ENCODE peak calls at places on chromosomes 3 and 15, in six cellular contexts. One of them, this sample, is unnamed.

GRCh38 chr15:69132935-69133861 is 27.2 kb upstream of the GLCE start:
- DNase-seq in tibial nerve: no peak
- DNase-seq in A549: no peak
- DNase-seq in upper lobe of left lung: no peak
- DNase-seq in HCT116: no peak
- DNase-seq in transverse colon: no peak
- DNase-seq in this sample: peak

GRCh38 chr3:118144919-118145318 is 889.7 kb downstream of the IGSF11 start:
- DNase-seq in tibial nerve: no peak
- DNase-seq in A549: no peak
- DNase-seq in upper lobe of left lung: no peak
- DNase-seq in HCT116: no peak
- DNase-seq in transverse colon: no peak
- DNase-seq in this sample: no peak

GRCh38 chr3:52524258-52524751 is 9.4 kb downstream of the NT5DC2 start:
- DNase-seq in tibial nerve: peak
- DNase-seq in A549: no peak
- DNase-seq in upper lobe of left lung: no peak
- DNase-seq in HCT116: no peak
- DNase-seq in transverse colon: no peak
- DNase-seq in this sample: no peak

GRCh38 chr3:195892355-195893120 is 15.8 kb downstream of the TNK2 start:
- DNase-seq in tibial nerve: peak
- DNase-seq in A549: no peak
- DNase-seq in upper lobe of left lung: no peak
- DNase-seq in HCT116: no peak
- DNase-seq in transverse colon: peak
- DNase-seq in this sample: peak

GRCh38 chr3:52046186-52046913 is 10.0 kb downstream of the DUSP7 start:
- DNase-seq in tibial nerve: no peak
- DNase-seq in A549: peak
- DNase-seq in upper lobe of left lung: peak
- DNase-seq in HCT116: peak
- DNase-seq in transverse colon: no peak
- DNase-seq in this sample: no peak

GRCh38 chr3:106711650-106712049 is 665.6 kb upstream of the CCDC54 start:
- DNase-seq in tibial nerve: no peak
- DNase-seq in A549: no peak
- DNase-seq in upper lobe of left lung: no peak
- DNase-seq in HCT116: no peak
- DNase-seq in transverse colon: no peak
- DNase-seq in this sample: no peak

GRCh38 chr15:58704155-58704825 is 45.2 kb downstream of the ADAM10 start:
- DNase-seq in tibial nerve: no peak
- DNase-seq in A549: no peak
- DNase-seq in upper lobe of left lung: no peak
- DNase-seq in HCT116: no peak
- DNase-seq in transverse colon: no peak
- DNase-seq in this sample: no peak

GRCh38 chr3:53709856-53710674 is 136.2 kb downstream of the CHDH start:
- DNase-seq in tibial nerve: peak
- DNase-seq in A549: peak
- DNase-seq in upper lobe of left lung: peak
- DNase-seq in HCT116: peak
- DNase-seq in transverse colon: peak
- DNase-seq in this sample: peak

GRCh38 chr3:84958495-84959469 is at the start of gene CADM2:
- DNase-seq in tibial nerve: peak
- DNase-seq in A549: peak
- DNase-seq in upper lobe of left lung: peak
- DNase-seq in HCT116: no peak
- DNase-seq in transverse colon: peak
- DNase-seq in this sample: peak

GRCh38 chr3:132205609-132206008 is 111.6 kb upstream of the ACP3 start:
- DNase-seq in tibial nerve: no peak
- DNase-seq in A549: no peak
- DNase-seq in upper lobe of left lung: no peak
- DNase-seq in HCT116: no peak
- DNase-seq in transverse colon: no peak
- DNase-seq in this sample: no peak

GRCh38 chr3:149813367-149814281 is 609 bp downstream of the RNF13 start:
- DNase-seq in tibial nerve: no peak
- DNase-seq in A549: no peak
- DNase-seq in upper lobe of left lung: peak
- DNase-seq in HCT116: no peak
- DNase-seq in transverse colon: peak
- DNase-seq in this sample: peak

GRCh38 chr15:54792526-54792925 is 404.2 kb downstream of the RSL24D1 start:
- DNase-seq in tibial nerve: no peak
- DNase-seq in A549: no peak
- DNase-seq in upper lobe of left lung: no peak
- DNase-seq in HCT116: no peak
- DNase-seq in transverse colon: no peak
- DNase-seq in this sample: no peak

GRCh38 chr3:89353465-89353864 is 246.0 kb downstream of the EPHA3 start:
- DNase-seq in tibial nerve: no peak
- DNase-seq in A549: no peak
- DNase-seq in upper lobe of left lung: no peak
- DNase-seq in HCT116: no peak
- DNase-seq in transverse colon: no peak
- DNase-seq in this sample: no peak

GRCh38 chr3:188950006-188950405 is 221.8 kb upstream of the TPRG1 start:
- DNase-seq in tibial nerve: no peak
- DNase-seq in A549: no peak
- DNase-seq in upper lobe of left lung: no peak
- DNase-seq in HCT116: no peak
- DNase-seq in transverse colon: no peak
- DNase-seq in this sample: no peak

GRCh38 chr3:188947401-188947982 is 224.3 kb upstream of the TPRG1 start:
- DNase-seq in tibial nerve: peak
- DNase-seq in A549: peak
- DNase-seq in upper lobe of left lung: peak
- DNase-seq in HCT116: peak
- DNase-seq in transverse colon: peak
- DNase-seq in this sample: peak

GRCh38 chr3:188947983-188948657 is 223.7 kb upstream of the TPRG1 start:
- DNase-seq in tibial nerve: peak
- DNase-seq in A549: peak
- DNase-seq in upper lobe of left lung: peak
- DNase-seq in HCT116: peak
- DNase-seq in transverse colon: peak
- DNase-seq in this sample: peak

GRCh38 chr3:188948658-188949400 is 222.9 kb upstream of the TPRG1 start:
- DNase-seq in tibial nerve: no peak
- DNase-seq in A549: peak
- DNase-seq in upper lobe of left lung: peak
- DNase-seq in HCT116: peak
- DNase-seq in transverse colon: peak
- DNase-seq in this sample: peak

GRCh38 chr3:188950832-188951489 is 220.8 kb upstream of the TPRG1 start:
- DNase-seq in tibial nerve: peak
- DNase-seq in A549: peak
- DNase-seq in upper lobe of left lung: peak
- DNase-seq in HCT116: peak
- DNase-seq in transverse colon: peak
- DNase-seq in this sample: peak
- TF ChIP-seq POLR2A in tibial nerve: peak
- TF ChIP-seq POLR2A in A549: no peak
- TF ChIP-seq POLR2A in upper lobe of left lung: no peak
- TF ChIP-seq POLR2A in HCT116: no peak
- TF ChIP-seq POLR2A in transverse colon: no peak
- TF ChIP-seq POLR2A in this sample: no peak

GRCh38 chr15:83284563-83285283 is at the start of gene BNC1:
- DNase-seq in tibial nerve: no peak
- DNase-seq in A549: no peak
- DNase-seq in upper lobe of left lung: no peak
- DNase-seq in HCT116: no peak
- DNase-seq in transverse colon: no peak
- DNase-seq in this sample: no peak
- H3K27ac ChIP-seq in tibial nerve: no peak
- H3K27ac ChIP-seq in A549: no peak
- H3K27ac ChIP-seq in upper lobe of left lung: no peak
- H3K27ac ChIP-seq in HCT116: no peak
- H3K27ac ChIP-seq in transverse colon: no peak
- H3K27ac ChIP-seq in this sample: peak

DNA sequence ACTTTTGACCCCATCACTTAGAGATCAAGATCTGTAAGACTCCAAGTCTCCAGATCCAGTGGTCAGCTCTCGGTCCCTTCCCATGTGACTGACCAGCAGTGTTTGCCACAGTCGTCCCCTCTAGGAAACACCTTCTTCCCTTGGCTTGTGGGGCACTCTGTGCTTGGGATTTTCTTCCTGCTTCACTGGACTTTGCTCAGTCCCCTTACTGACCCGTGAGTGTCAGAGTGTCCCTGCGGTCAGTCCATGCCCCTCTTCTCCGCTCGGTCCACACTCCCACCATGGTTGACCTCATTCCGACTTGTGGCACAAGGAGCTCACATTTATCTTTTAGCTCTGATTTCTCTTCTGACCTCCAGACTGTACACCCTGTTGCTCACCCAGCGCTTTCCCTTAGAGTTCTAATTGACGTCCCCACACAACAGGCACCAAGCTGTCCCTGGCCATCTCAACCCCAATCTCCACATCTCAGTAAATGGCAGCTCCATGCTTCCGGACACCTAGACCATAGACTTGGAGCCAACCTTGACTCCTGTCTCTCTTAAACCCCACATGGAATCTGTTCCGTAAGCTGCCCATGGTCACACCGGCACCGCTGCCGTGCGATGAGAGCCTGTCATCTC is 67.9 kb downstream of the APBA2 start:
- DNase-seq in tibial nerve: no peak
- DNase-seq in A549: no peak
- DNase-seq in upper lobe of left lung: no peak
- DNase-seq in HCT116: no peak
- DNase-seq in transverse colon: no peak
- DNase-seq in this sample: no peak
- H3K4me3 ChIP-seq in tibial nerve: no peak
- H3K4me3 ChIP-seq in A549: no peak
- H3K4me3 ChIP-seq in upper lobe of left lung: no peak
- H3K4me3 ChIP-seq in HCT116: no peak
- H3K4me3 ChIP-seq in transverse colon: no peak
- H3K4me3 ChIP-seq in this sample: no peak

GRCh38 chr15:101167791-101168462 is 83.9 kb downstream of the CHSY1 start:
- DNase-seq in tibial nerve: peak
- DNase-seq in A549: no peak
- DNase-seq in upper lobe of left lung: peak
- DNase-seq in HCT116: peak
- DNase-seq in transverse colon: peak
- DNase-seq in this sample: no peak
- TF ChIP-seq POLR2A in tibial nerve: no peak
- TF ChIP-seq POLR2A in A549: no peak
- TF ChIP-seq POLR2A in upper lobe of left lung: no peak
- TF ChIP-seq POLR2A in HCT116: no peak
- TF ChIP-seq POLR2A in transverse colon: no peak
- TF ChIP-seq POLR2A in this sample: no peak

GRCh38 chr15:50797926-50798325 is 32.4 kb upstream of the SPPL2A start:
- DNase-seq in tibial nerve: no peak
- DNase-seq in A549: no peak
- DNase-seq in upper lobe of left lung: no peak
- DNase-seq in HCT116: no peak
- DNase-seq in transverse colon: no peak
- DNase-seq in this sample: no peak
- H3K27ac ChIP-seq in tibial nerve: no peak
- H3K27ac ChIP-seq in A549: no peak
- H3K27ac ChIP-seq in upper lobe of left lung: no peak
- H3K27ac ChIP-seq in HCT116: no peak
- H3K27ac ChIP-seq in transverse colon: peak
- H3K27ac ChIP-seq in this sample: peak

DNA sequence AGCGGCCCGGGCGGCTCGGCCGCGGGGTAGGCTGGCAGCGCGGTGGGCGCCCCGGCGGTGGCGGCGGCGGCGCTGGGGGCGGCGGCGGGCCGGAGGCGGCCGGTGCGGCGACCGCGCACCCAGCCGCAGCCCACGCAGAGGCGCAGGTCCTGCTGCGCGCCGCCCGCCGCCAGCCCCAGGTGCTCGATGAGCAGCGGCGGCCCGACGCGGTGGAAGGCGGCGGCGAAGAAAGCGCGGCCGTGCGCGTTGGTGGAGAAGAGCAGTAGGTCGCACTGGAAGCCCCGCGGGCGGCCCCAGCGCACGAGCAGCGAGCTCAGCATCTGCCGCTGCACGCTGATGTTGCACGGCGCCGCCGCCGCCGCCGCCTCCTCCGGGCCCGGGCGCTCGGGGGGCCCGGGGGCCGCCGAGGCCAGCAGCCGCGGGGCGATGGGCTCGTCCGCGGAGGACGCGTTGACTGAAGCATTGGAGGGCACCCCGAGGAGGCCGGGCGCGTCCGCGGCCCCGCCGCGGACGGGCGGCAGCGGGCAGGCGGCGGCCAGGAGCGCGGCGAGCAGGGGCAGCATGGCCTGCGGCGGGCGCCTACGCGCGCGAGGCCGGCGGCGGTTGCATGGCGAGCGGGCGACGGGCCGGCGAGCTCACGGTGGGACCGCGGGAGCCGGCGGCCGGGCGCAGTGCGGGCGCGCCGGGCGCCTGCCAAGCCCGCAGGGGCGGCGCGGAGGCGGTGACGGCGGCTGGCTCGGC is 452 bp downstream of the TMEM158 start:
- DNase-seq in tibial nerve: no peak
- DNase-seq in A549: no peak
- DNase-seq in upper lobe of left lung: no peak
- DNase-seq in HCT116: no peak
- DNase-seq in transverse colon: no peak
- DNase-seq in this sample: no peak
- H3K4me3 ChIP-seq in tibial nerve: no peak
- H3K4me3 ChIP-seq in A549: peak
- H3K4me3 ChIP-seq in upper lobe of left lung: peak
- H3K4me3 ChIP-seq in HCT116: peak
- H3K4me3 ChIP-seq in transverse colon: peak
- H3K4me3 ChIP-seq in this sample: peak

DNA sequence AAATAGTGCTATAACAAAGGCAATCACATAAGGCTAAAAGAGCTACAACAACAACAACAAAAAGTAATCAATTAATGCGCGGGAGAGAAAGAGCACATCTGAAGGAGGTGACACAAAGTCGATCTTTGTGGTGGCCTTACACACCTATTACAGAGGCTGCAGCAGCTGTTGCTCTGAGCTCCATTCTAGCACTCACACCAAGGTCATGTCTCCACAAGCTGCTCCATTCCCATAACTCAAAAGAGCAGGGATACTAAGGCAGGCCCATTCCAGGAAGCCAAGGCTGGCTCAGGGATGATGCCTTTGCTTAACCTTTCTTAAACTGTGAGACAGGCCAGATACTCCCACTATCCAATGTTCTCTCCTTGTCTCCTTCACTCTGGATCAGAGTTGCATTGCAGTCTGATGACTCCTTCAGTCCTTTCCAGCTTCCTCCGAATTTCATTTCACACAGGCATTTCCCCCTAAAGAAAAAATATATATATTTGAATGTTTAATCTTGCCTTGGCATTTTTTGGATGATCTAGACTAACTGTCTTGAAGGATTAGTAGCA is 52.7 kb downstream of the SNTN start:
- DNase-seq in tibial nerve: no peak
- DNase-seq in A549: no peak
- DNase-seq in upper lobe of left lung: no peak
- DNase-seq in HCT116: no peak
- DNase-seq in transverse colon: no peak
- DNase-seq in this sample: no peak
- TF ChIP-seq POLR2A in tibial nerve: no peak
- TF ChIP-seq POLR2A in A549: no peak
- TF ChIP-seq POLR2A in upper lobe of left lung: no peak
- TF ChIP-seq POLR2A in HCT116: no peak
- TF ChIP-seq POLR2A in transverse colon: no peak
- TF ChIP-seq POLR2A in this sample: no peak

GRCh38 chr3:135927170-135927569 is 38.4 kb upstream of the PPP2R3A start:
- DNase-seq in tibial nerve: no peak
- DNase-seq in A549: no peak
- DNase-seq in upper lobe of left lung: no peak
- DNase-seq in HCT116: no peak
- DNase-seq in transverse colon: no peak
- DNase-seq in this sample: peak
- H3K27ac ChIP-seq in tibial nerve: no peak
- H3K27ac ChIP-seq in A549: no peak
- H3K27ac ChIP-seq in upper lobe of left lung: no peak
- H3K27ac ChIP-seq in HCT116: no peak
- H3K27ac ChIP-seq in transverse colon: no peak
- H3K27ac ChIP-seq in this sample: peak

This sample was measured in breast epithelium.